ENCODE peak calls at places on chromosomes 6 and 20, in seven cellular contexts. F, X, U, V, M, O and J are unnamed samples.
A peak's percentile ranks its signal among the peaks of the same experiment; 100 is the strongest.

GRCh38 chr6:156389296-156389695 is 387.9 kb upstream of the ARID1B start:
- DNase-seq in M (no peak), V (no peak), U (no peak), O (no peak), X (no peak), F (no peak), J (no peak)

GRCh38 chr6:5175195-5175594 is 85.6 kb downstream of the LYRM4 start:
- DNase-seq in X (peak; percentile 84), F (no peak), U (no peak), V (no peak), O (no peak), M (no peak), J (no peak)

GRCh38 chr6:37137881-37138568 is 31.9 kb upstream of the PIM1 start:
- DNase-seq in M (no peak), V (peak; percentile 45), F (no peak), U (no peak), X (no peak), O (peak; percentile 9), J (peak; percentile 81)

GRCh38 chr20:41135187-41135887 is 2.0 kb upstream of the PLCG1 start:
- DNase-seq in V (no peak), M (no peak), O (peak; percentile 47), U (peak; percentile 61), X (peak; percentile 67), F (no peak), J (no peak)

GRCh38 chr6:51704932-51705540 is 382.4 kb downstream of the PKHD1 start:
- DNase-seq in M (no peak), U (no peak), V (no peak), F (no peak), O (no peak), X (no peak), J (no peak)

GRCh38 chr6:134004714-134005113 is 47.7 kb downstream of the SLC2A12 start:
- DNase-seq in O (no peak), F (no peak), V (no peak), U (no peak), X (no peak), M (no peak), J (no peak)

GRCh38 chr20:11924923-11925322 is 7.2 kb downstream of the BTBD3 start:
- DNase-seq in V (no peak), U (no peak), X (no peak), M (no peak), O (no peak), F (no peak), J (no peak)

GRCh38 chr20:58706975-58707681 is 14.5 kb downstream of the NPEPL1 start:
- DNase-seq in X (no peak), U (peak; percentile 13), V (no peak), M (no peak), O (no peak), F (no peak), J (no peak)

GRCh38 chr20:60461993-60462392 is 503.8 kb downstream of the CDH26 start:
- DNase-seq in X (no peak), V (no peak), U (no peak), M (no peak), O (no peak), F (no peak), J (no peak)

GRCh38 chr6:37643851-37644672 is 53.6 kb downstream of the MDGA1 start:
- DNase-seq in U (no peak), F (no peak), V (no peak), X (no peak), O (no peak), M (no peak), J (no peak)

GRCh38 chr20:44759595-44759994 is 13.9 kb downstream of the KCNK15 start:
- DNase-seq in U (no peak), O (no peak), V (no peak), X (no peak), F (no peak), M (no peak), J (no peak)

GRCh38 chr6:116529466-116529969 is 16.0 kb downstream of the TRAPPC3L start:
- DNase-seq in U (no peak), O (no peak), X (no peak), V (no peak), F (no peak), M (no peak), J (no peak)

DNA sequence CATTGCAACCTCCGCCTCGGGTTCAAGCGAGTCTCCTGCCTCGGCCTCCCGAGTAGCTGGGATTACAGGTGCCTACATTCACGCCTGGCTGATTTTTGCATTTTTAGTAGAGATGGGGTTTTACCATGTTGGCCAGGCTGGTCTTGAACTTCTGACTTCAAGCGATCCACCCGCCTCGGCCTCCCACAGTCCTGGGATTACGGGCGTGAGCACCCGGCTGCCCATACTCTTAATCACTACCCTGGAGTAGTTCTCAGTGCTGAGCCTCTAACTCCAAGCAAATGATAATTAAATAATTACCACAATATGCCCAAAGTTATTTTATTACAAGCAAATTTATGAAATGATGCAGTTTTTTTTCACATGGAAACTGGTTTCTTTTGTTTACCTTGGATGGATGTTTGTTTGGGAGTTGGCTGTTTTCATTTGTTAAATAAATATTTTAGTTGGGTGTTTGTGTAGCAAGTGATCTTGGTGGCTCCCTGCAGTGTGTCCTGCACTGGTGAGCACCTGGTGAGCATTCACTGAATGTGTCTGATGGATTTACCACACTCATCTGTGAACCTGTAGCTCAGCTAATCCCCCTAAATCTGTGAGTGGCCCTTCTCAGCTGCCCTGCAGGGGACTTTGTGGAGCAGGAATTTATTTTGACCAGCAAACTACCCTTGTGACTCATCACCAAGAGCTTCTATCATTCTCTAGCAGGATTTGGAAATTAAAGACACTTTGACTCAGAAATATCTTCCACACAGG is 36.9 kb downstream of the UTRN start:
- DNase-seq in O (no peak), U (no peak), M (no peak), F (no peak), X (no peak), V (no peak), J (peak; percentile 30)
- H3K4me3 ChIP-seq in O (no peak overlapping the region), U (no peak overlapping the region), M (no peak overlapping the region), F (no peak overlapping the region), X (no peak overlapping the region), V (no peak overlapping the region), J (no peak overlapping the region)

GRCh38 chr20:61875221-61875885 is 190.3 kb downstream of the TAF4 start:
- DNase-seq in F (no peak), O (no peak), M (no peak), X (peak; percentile 21), V (no peak), U (no peak), J (no peak)
- TF ChIP-seq CTCF in F (no peak), O (no peak), M (no peak), X (peak; percentile 37), V (no peak), U (no peak), J (no peak)

GRCh38 chr20:47558699-47559098 is 57.0 kb downstream of the NCOA3 start:
- DNase-seq in X (no peak), M (no peak), V (no peak), F (no peak), U (no peak), O (no peak), J (no peak)
- H3K27ac ChIP-seq in X (no peak overlapping the region), M (peak overlapping the region; percentile 64), V (no peak overlapping the region), F (peak overlapping the region; percentile 34), U (no peak overlapping the region), O (no peak overlapping the region), J (no peak overlapping the region)

GRCh38 chr6:122751291-122751690 is 28.2 kb upstream of the FABP7 start:
- DNase-seq in X (no peak), U (no peak), M (no peak), O (no peak), F (no peak), V (no peak), J (no peak)
- H3K4me3 ChIP-seq in X (no peak overlapping the region), U (no peak overlapping the region), M (no peak overlapping the region), O (no peak overlapping the region), F (no peak overlapping the region), V (no peak overlapping the region), J (no peak overlapping the region)